ENCODE peak calls at places on chromosomes 3 and 15, in six cellular contexts. I, M, E, K, F and V are unnamed samples.

GRCh38 chr15:66043264-66043663 is 174.0 kb downstream of the RAB11A start:
- DNase-seq in K (no peak), M (no peak), F (no peak), E (no peak), I (no peak), V (no peak)

GRCh38 chr3:197001106-197001971 is 28.3 kb downstream of the MELTF start:
- DNase-seq in K (no peak), E (no peak), M (no peak), I (no peak), F (no peak), V (peak; percentile 37)

GRCh38 chr3:79211588-79212359 is 556.0 kb downstream of the ROBO1 start:
- DNase-seq in M (no peak), F (no peak), I (no peak), K (no peak), E (peak; percentile 32), V (no peak)

GRCh38 chr3:178304758-178305157 is 231.5 kb upstream of the KCNMB2 start:
- DNase-seq in K (no peak), F (peak; percentile 90), I (peak; percentile 31), M (peak; percentile 52), E (no peak), V (no peak)

GRCh38 chr3:159128628-159129027 is 326.8 kb downstream of the MFSD1 start:
- DNase-seq in K (no peak), M (peak; percentile 74), I (no peak), E (no peak), F (peak; percentile 55), V (no peak)

GRCh38 chr15:95603802-95604201 is 726.7 kb upstream of the NR2F2 start:
- DNase-seq in M (no peak), K (no peak), I (no peak), F (no peak), E (no peak), V (no peak)

GRCh38 chr15:92001307-92001706 is 147.8 kb downstream of the SLCO3A1 start:
- DNase-seq in F (no peak), K (no peak), E (no peak), I (no peak), M (no peak), V (no peak)

GRCh38 chr3:9902372-9903237 is at the start of gene IL17RE:
- DNase-seq in F (no peak), K (peak; percentile 75), E (no peak), M (no peak), I (no peak), V (no peak)

GRCh38 chr3:152257246-152258074 is 11.3 kb upstream of the MBNL1 start:
- DNase-seq in I (peak; percentile 18), M (no peak), F (no peak), E (no peak), K (no peak), V (no peak)

GRCh38 chr3:25783661-25784512 is 644 bp upstream of the NGLY1 start:
- DNase-seq in M (peak; percentile 31), E (peak; percentile 46), I (peak; percentile 32), F (peak; percentile 25), K (peak; percentile 60), V (peak; percentile 76)

GRCh38 chr15:98690272-98690671 is 41.9 kb downstream of the IGF1R start:
- DNase-seq in E (no peak), F (no peak), I (no peak), K (no peak), M (no peak), V (no peak)

GRCh38 chr15:34043391-34043790 is 4.4 kb upstream of the AVEN start:
- DNase-seq in I (no peak), K (no peak), M (no peak), E (no peak), F (no peak), V (no peak)

GRCh38 chr3:151034303-151034702 is 51.2 kb upstream of the MED12L start:
- DNase-seq in M (no peak), I (no peak), F (no peak), E (no peak), K (no peak), V (no peak)

GRCh38 chr3:100496711-100497261 is 4.4 kb downstream of the TMEM45A start:
- DNase-seq in E (peak; percentile 48), F (peak; percentile 87), I (peak; percentile 56), K (no peak), M (peak; percentile 87), V (no peak)

GRCh38 chr3:164364111-164364510 is 714.2 kb downstream of the SI start:
- DNase-seq in K (no peak), I (no peak), F (no peak), E (no peak), M (no peak), V (no peak)

GRCh38 chr3:148820885-148821284 is 6.7 kb upstream of the CPB1 start:
- DNase-seq in M (no peak), F (no peak), K (no peak), E (no peak), I (no peak), V (no peak)

GRCh38 chr3:148815736-148816135 is 11.9 kb upstream of the CPB1 start:
- DNase-seq in E (no peak), M (no peak), K (no peak), I (no peak), F (no peak), V (no peak)

GRCh38 chr3:148816971-148817519 is 10.6 kb upstream of the CPB1 start:
- DNase-seq in F (no peak), E (no peak), M (no peak), K (no peak), I (no peak), V (no peak)

GRCh38 chr3:148815316-148815715 is 12.3 kb upstream of the CPB1 start:
- DNase-seq in I (no peak), M (no peak), K (no peak), E (no peak), F (no peak), V (no peak)

GRCh38 chr3:148816427-148816826 is 11.2 kb upstream of the CPB1 start:
- DNase-seq in M (no peak), I (no peak), E (no peak), F (no peak), K (no peak), V (no peak)
- H3K27ac ChIP-seq in M (no peak overlapping the region), I (no peak overlapping the region), E (no peak overlapping the region), F (no peak overlapping the region), K (no peak overlapping the region), V (no peak overlapping the region)

DNA sequence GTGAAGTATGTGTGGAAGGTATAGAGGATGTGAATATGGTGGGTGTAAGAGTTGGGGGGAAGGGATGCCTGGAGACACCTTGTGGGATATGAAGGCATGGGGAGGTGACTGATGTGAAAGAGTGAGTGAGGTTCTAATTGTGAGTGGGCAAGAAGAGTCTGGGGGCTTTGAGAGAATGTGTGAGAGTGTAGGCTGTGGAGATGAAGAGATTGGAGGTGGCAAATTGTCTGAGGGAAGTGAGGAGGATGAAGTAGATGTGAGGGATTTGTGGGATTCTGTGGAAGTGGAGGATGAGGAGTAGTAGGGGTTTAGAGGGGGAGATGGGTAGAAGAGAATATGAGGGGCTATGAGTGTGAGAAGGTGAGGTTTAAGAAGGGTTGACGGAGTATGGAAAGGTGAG is 41.6 kb downstream of the ZIC4 start:
- DNase-seq in M (no peak), K (no peak), I (no peak), F (no peak), E (no peak), V (no peak)
- H3K27me3 ChIP-seq in M (peaks cover 92% of the 10 kb centered on the region), K (peaks cover 19% of the 10 kb centered on the region), I (peaks cover 6% of the 10 kb centered on the region), F (peaks cover 67% of the 10 kb centered on the region), E (peaks cover 5% of the 10 kb centered on the region), V (peaks cover 99% of the 10 kb centered on the region)

GRCh38 chr3:96083610-96084009 is 730.8 kb upstream of the EPHA6 start:
- DNase-seq in M (peak; percentile 51), E (no peak), K (no peak), F (no peak), I (no peak), V (no peak)
- H3K27ac ChIP-seq in M (no peak overlapping the region), E (no peak overlapping the region), K (no peak overlapping the region), F (no peak overlapping the region), I (no peak overlapping the region), V (no peak overlapping the region)

GRCh38 chr3:58042947-58043707 is 34.9 kb downstream of the FLNB start:
- DNase-seq in E (no peak), K (no peak), M (no peak), I (no peak), F (no peak), V (no peak)
- H3K27me3 ChIP-seq in E (no peaks in the 10 kb centered on the region), K (no peaks in the 10 kb centered on the region), M (no peaks in the 10 kb centered on the region), I (no peaks in the 10 kb centered on the region), F (no peaks in the 10 kb centered on the region), V (no peaks in the 10 kb centered on the region)

DNA sequence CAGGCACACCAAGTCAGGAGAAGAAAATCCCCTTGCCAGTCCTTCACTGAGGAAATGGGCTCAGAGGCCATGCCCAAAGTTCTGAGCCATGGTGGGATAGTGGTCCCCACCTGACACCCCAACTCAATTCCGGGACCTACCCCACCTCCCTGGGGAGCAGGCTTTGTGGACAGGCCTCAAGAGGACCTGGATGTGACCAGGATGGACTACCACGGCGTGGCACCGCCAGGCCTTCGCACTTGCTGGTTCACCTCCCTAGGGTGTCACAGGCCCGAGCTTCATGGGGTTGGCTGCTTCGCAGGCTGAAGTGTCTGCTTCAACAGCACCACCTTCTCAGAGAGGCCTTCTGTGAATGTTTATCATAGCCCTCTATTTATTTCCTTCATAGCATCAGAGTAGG is 31.7 kb downstream of the POC1A start:
- DNase-seq in M (no peak), K (no peak), F (no peak), I (no peak), E (no peak), V (peak; percentile 63)
- H3K27ac ChIP-seq in M (no peak overlapping the region), K (peak overlapping the region; percentile 71), F (no peak overlapping the region), I (no peak overlapping the region), E (no peak overlapping the region), V (peak overlapping the region; percentile 56)

DNA sequence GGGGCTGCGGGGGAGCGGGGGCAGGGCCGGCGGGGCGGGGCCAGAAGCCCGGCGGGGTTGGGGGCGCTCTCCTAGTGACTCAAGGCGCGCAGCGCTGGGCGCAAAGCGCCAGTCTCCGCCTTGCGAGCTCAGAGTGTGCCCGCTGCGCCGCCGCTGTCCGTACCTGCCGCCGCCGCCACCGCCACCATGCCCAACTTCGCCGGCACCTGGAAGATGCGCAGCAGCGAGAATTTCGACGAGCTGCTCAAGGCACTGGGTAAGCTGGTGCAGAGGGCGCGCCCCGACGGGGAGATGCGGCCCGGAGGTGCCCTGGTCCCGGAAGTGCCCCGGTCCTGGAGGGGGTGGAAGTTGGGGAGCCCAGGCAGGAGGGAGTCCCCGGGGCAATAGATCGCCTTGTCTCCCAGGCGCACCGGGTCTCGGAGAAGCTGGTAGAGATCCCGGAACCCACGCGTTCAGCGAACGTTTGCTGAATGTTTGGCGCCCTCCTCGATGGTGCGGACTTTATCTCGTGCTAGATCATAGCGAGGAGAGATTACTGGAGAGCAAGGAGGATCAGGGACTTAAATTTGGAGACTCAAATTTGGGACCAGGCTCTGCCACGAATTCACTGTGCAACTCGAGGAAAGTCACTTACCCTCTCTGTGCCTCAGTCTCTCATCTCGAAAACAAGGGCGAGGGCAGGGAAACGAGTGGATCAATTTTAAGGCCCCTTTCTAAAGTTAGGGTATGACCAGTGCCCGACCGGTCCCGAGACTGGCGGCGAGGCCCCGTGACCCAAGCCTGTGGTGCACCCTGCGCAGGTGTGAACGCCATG is at the start of gene CRABP1:
- DNase-seq in E (no peak), K (no peak), F (no peak), I (no peak), M (no peak), V (no peak)
- H3K27me3 ChIP-seq in E (peaks cover 59% of the 10 kb centered on the region), K (peaks cover 35% of the 10 kb centered on the region), F (peaks cover 73% of the 10 kb centered on the region), I (peaks cover 80% of the 10 kb centered on the region), M (peaks cover 54% of the 10 kb centered on the region), V (peaks cover 30% of the 10 kb centered on the region)

DNA sequence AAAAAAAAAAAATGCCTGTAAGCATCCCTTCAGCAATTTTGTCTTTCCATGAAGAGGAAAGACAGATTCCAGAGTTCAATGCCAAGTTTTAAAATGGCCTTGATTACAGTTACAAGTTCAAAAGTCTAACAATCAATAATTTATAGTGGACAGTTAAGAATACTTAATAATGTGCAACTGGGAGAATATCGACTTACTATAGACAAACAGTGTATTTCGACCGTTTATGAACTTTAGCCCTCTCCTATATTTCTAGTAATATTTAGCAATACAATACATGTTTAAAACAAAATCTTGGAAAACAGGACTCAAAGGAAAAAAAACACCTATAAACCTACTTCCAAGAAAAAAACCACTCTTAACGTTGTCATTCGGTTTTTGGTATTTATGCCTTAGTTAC is 1.5 kb downstream of the PBRM1 start:
- DNase-seq in M (no peak), F (no peak), E (no peak), I (no peak), K (no peak), V (no peak)
- H3K27ac ChIP-seq in M (no peak overlapping the region), F (no peak overlapping the region), E (no peak overlapping the region), I (no peak overlapping the region), K (no peak overlapping the region), V (peak overlapping the region; percentile 90)